ENCODE peak calls at places on chromosomes 3 and 15, in nine cellular contexts. One of them, this sample, is unnamed.

GRCh38 chr3:73216310-73216709 is 154.9 kb downstream of the EBLN2 start:
- DNase-seq in T-helper 2 cell: no peak
- DNase-seq in BJ: no peak
- DNase-seq in activated CD4-positive, alpha-beta T cell treated with anti-CD3 and anti-CD28 coated beads for 24 hours: no peak
- DNase-seq in HFF-Myc: no peak
- DNase-seq in Caki2: no peak
- DNase-seq in CD14-positive monocyte: no peak
- DNase-seq in AG04450: no peak
- DNase-seq in transverse colon: no peak
- DNase-seq in this sample: no peak

GRCh38 chr3:161222662-161223061 is 1.6 kb downstream of the NMD3 start:
- DNase-seq in T-helper 2 cell: no peak
- DNase-seq in BJ: no peak
- DNase-seq in activated CD4-positive, alpha-beta T cell treated with anti-CD3 and anti-CD28 coated beads for 24 hours: no peak
- DNase-seq in HFF-Myc: no peak
- DNase-seq in Caki2: no peak
- DNase-seq in CD14-positive monocyte: no peak
- DNase-seq in AG04450: no peak
- DNase-seq in transverse colon: no peak
- DNase-seq in this sample: no peak

GRCh38 chr3:101842245-101842934 is 6.9 kb upstream of the NFKBIZ start:
- DNase-seq in T-helper 2 cell: no peak
- DNase-seq in BJ: no peak
- DNase-seq in activated CD4-positive, alpha-beta T cell treated with anti-CD3 and anti-CD28 coated beads for 24 hours: no peak
- DNase-seq in HFF-Myc: no peak
- DNase-seq in Caki2: peak
- DNase-seq in CD14-positive monocyte: no peak
- DNase-seq in AG04450: no peak
- DNase-seq in transverse colon: no peak
- DNase-seq in this sample: no peak

GRCh38 chr15:78684645-78685044 is 43.6 kb upstream of the CHRNB4 start:
- DNase-seq in T-helper 2 cell: no peak
- DNase-seq in BJ: no peak
- DNase-seq in activated CD4-positive, alpha-beta T cell treated with anti-CD3 and anti-CD28 coated beads for 24 hours: no peak
- DNase-seq in HFF-Myc: no peak
- DNase-seq in Caki2: no peak
- DNase-seq in CD14-positive monocyte: no peak
- DNase-seq in AG04450: no peak
- DNase-seq in transverse colon: no peak
- DNase-seq in this sample: no peak

GRCh38 chr15:39479916-39480315 is 101.0 kb upstream of the THBS1 start:
- DNase-seq in T-helper 2 cell: no peak
- DNase-seq in BJ: no peak
- DNase-seq in activated CD4-positive, alpha-beta T cell treated with anti-CD3 and anti-CD28 coated beads for 24 hours: no peak
- DNase-seq in HFF-Myc: no peak
- DNase-seq in Caki2: no peak
- DNase-seq in CD14-positive monocyte: no peak
- DNase-seq in AG04450: no peak
- DNase-seq in transverse colon: no peak
- DNase-seq in this sample: no peak

GRCh38 chr15:101368086-101368780 is 73.2 kb upstream of the SNRPA1 start:
- DNase-seq in T-helper 2 cell: no peak
- DNase-seq in BJ: no peak
- DNase-seq in activated CD4-positive, alpha-beta T cell treated with anti-CD3 and anti-CD28 coated beads for 24 hours: no peak
- DNase-seq in HFF-Myc: no peak
- DNase-seq in Caki2: no peak
- DNase-seq in CD14-positive monocyte: no peak
- DNase-seq in AG04450: no peak
- DNase-seq in transverse colon: no peak
- DNase-seq in this sample: no peak

GRCh38 chr3:156642750-156643728 is 31.4 kb upstream of the TIPARP start:
- DNase-seq in T-helper 2 cell: peak
- DNase-seq in BJ: no peak
- DNase-seq in activated CD4-positive, alpha-beta T cell treated with anti-CD3 and anti-CD28 coated beads for 24 hours: no peak
- DNase-seq in HFF-Myc: no peak
- DNase-seq in Caki2: no peak
- DNase-seq in CD14-positive monocyte: no peak
- DNase-seq in AG04450: no peak
- DNase-seq in transverse colon: no peak
- DNase-seq in this sample: no peak

GRCh38 chr3:143637133-143637532 is 211.1 kb downstream of the SLC9A9 start:
- DNase-seq in T-helper 2 cell: no peak
- DNase-seq in BJ: no peak
- DNase-seq in activated CD4-positive, alpha-beta T cell treated with anti-CD3 and anti-CD28 coated beads for 24 hours: no peak
- DNase-seq in HFF-Myc: no peak
- DNase-seq in Caki2: no peak
- DNase-seq in CD14-positive monocyte: no peak
- DNase-seq in AG04450: no peak
- DNase-seq in transverse colon: no peak
- DNase-seq in this sample: no peak